ENCODE peak calls at places on chromosomes 1 and 21, in five cellular contexts. V is K562, H is GM12878, L is HepG2, G is HEK293T. I is an unnamed sample.

GRCh38 chr1:171433451-171433850 is 51.9 kb upstream of the PRRC2C start:
- DNase-seq in V (no peak), H (no peak), L (no peak), G (no peak), I (no peak)

GRCh38 chr1:225119307-225119706 is 189.8 kb downstream of the DNAH14 start:
- DNase-seq in V (no peak), H (no peak), L (no peak), G (no peak), I (no peak)

GRCh38 chr1:100394286-100394685 is 42.0 kb downstream of the CDC14A start:
- DNase-seq in V (no peak), H (no peak), L (no peak), G (no peak), I (no peak)

GRCh38 chr21:45460611-45461368 is 55.8 kb downstream of the COL18A1 start:
- DNase-seq in V (no peak), H (no peak), L (peak), G (no peak), I (no peak)

GRCh38 chr1:60073605-60074278 is at the start of gene C1orf87:
- DNase-seq in V (peak), H (no peak), L (no peak), G (no peak), I (no peak)

GRCh38 chr1:42518894-42519293 is 55.8 kb downstream of the CCDC30 start:
- DNase-seq in V (no peak), H (no peak), L (no peak), G (no peak), I (no peak)

GRCh38 chr21:27429612-27430361 is 462.9 kb upstream of the ADAMTS5 start:
- DNase-seq in V (no peak), H (no peak), L (no peak), G (no peak), I (no peak)

GRCh38 chr1:81582467-81582986 is 218.2 kb upstream of the ADGRL2 start:
- DNase-seq in V (no peak), H (peak), L (no peak), G (no peak), I (no peak)

GRCh38 chr1:79386730-79387129 is 380.2 kb upstream of the ADGRL4 start:
- DNase-seq in V (no peak), H (no peak), L (no peak), G (no peak), I (no peak)

GRCh38 chr1:234260578-234260977 is 112.7 kb upstream of the COA6 start:
- DNase-seq in V (no peak), H (no peak), L (no peak), G (no peak), I (no peak)

GRCh38 chr1:205700865-205701401 is 20.6 kb upstream of the SLC45A3 start:
- DNase-seq in V (peak), H (no peak), L (no peak), G (no peak), I (no peak)

GRCh38 chr1:232459826-232460225 is 170.1 kb downstream of the SIPA1L2 start:
- DNase-seq in V (no peak), H (no peak), L (no peak), G (no peak), I (no peak)

GRCh38 chr1:229862017-229862774 is 204.8 kb upstream of the GALNT2 start:
- DNase-seq in V (no peak), H (no peak), L (no peak), G (no peak), I (no peak)

GRCh38 chr1:214977133-214977532 is 105.4 kb upstream of the KCNK2 start:
- DNase-seq in V (no peak), H (no peak), L (no peak), G (no peak), I (no peak)

GRCh38 chr21:44647222-44647552 is 973 bp downstream of the KRTAP10-11 start:
- DNase-seq in V (no peak), H (no peak), L (no peak), G (no peak), I (no peak)

GRCh38 chr1:25198731-25199231 is 33.5 kb downstream of the SYF2 start:
- DNase-seq in V (peak), H (no peak), L (peak), G (peak), I (no peak)

GRCh38 chr1:204520834-204521709 is 4.9 kb downstream of the MDM4 start:
- DNase-seq in V (peak), H (peak), L (no peak), G (no peak), I (no peak)

GRCh38 chr1:195415584-195415983 is 1192.7 kb downstream of the KCNT2 start:
- DNase-seq in V (no peak), H (no peak), L (no peak), G (no peak), I (no peak)

GRCh38 chr1:31834501-31834900 is 18.7 kb upstream of the SPOCD1 start:
- DNase-seq in V (no peak), H (no peak), L (peak), G (no peak), I (no peak)

GRCh38 chr1:180778782-180779398 is 133.8 kb upstream of the KIAA1614 start:
- DNase-seq in V (peak), H (no peak), L (peak), G (peak), I (peak)

GRCh38 chr1:212981571-212982328 is 31.4 kb downstream of the VASH2 start:
- DNase-seq in V (no peak), H (peak), L (no peak), G (no peak), I (no peak)

GRCh38 chr1:166811691-166812090 is 27.6 kb upstream of the POGK start:
- DNase-seq in V (no peak), H (no peak), L (no peak), G (no peak), I (no peak)

GRCh38 chr1:181128592-181129497 is 40.3 kb downstream of the IER5 start:
- DNase-seq in V (peak), H (no peak), L (no peak), G (no peak), I (peak)

GRCh38 chr1:23805025-23805424 is 4.5 kb upstream of the GALE start:
- DNase-seq in V (no peak), H (no peak), L (no peak), G (no peak), I (no peak)

GRCh38 chr1:22452401-22452963 is 831 bp downstream of the ZBTB40 start:
- DNase-seq in V (no peak), H (peak), L (no peak), G (no peak), I (no peak)

DNA sequence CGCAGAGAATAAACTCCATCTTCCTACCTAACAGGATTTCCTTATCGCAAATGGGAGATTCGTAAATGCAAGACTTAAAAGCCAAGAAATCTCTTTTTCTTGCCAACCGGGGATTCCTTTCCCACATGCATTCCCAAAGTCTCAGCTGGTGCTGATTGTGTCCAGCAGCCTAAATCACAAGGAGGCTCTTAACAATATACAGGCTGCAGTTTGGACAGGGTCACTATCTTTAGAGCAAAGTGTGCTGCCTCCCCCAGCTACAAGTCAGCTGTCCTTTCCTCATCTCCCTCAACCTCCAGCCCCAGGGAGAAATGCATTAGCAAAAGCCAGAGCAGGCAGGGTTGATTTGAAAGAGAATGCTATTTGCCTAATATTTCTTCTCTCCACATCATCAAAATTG is 189.8 kb upstream of the PLXNA2 start:
- DNase-seq in V (no peak), H (no peak), L (no peak), G (no peak), I (no peak)
- TF ChIP-seq FOXM1 in V (no peak), H (no peak), L (no peak), G (no peak), I (no peak)

DNA sequence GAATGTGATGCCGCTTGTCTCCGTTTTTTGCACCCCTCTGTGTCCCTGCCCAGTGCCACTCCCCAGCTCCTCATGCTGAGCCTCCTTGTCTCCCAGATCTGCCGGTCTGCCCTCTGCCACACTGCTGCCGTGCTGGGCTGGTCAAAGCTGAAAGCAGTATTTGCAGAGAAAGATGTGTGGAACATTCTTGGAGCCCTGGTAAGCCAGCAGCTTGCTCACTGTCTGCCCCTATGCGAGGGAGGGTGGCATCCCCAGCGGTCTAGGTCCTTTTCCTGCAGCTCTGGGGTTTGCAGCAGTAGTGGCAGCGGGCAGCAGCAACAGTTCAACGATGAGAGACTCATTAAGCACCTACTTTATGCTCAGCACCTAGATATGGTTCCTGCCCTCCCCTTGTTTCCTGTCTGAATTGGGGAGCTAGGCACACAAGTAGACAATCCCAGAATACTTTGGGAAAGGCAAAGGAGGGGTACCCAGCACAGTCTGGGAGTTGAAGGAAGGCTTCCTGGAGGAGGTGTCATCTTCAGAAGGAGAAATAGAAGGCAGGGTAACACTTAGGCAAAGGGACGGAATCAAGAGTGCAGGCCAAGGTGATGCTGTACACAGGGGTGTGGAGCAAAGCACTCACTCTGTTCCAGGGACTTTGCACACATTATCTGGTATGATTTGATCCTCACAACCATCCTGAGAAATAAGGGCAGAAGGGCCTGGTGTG is 63.1 kb downstream of the KIF21B start:
- DNase-seq in V (no peak), H (no peak), L (no peak), G (no peak), I (no peak)
- TF ChIP-seq FOXM1 in V (no peak), H (no peak), L (no peak), G (no peak), I (no peak)

GRCh38 chr21:29546071-29546470 is 247.3 kb downstream of the BACH1 start:
- DNase-seq in V (no peak), H (no peak), L (no peak), G (no peak), I (no peak)
- TF ChIP-seq FOXM1 in V (no peak), H (no peak), L (no peak), G (no peak), I (no peak)

DNA sequence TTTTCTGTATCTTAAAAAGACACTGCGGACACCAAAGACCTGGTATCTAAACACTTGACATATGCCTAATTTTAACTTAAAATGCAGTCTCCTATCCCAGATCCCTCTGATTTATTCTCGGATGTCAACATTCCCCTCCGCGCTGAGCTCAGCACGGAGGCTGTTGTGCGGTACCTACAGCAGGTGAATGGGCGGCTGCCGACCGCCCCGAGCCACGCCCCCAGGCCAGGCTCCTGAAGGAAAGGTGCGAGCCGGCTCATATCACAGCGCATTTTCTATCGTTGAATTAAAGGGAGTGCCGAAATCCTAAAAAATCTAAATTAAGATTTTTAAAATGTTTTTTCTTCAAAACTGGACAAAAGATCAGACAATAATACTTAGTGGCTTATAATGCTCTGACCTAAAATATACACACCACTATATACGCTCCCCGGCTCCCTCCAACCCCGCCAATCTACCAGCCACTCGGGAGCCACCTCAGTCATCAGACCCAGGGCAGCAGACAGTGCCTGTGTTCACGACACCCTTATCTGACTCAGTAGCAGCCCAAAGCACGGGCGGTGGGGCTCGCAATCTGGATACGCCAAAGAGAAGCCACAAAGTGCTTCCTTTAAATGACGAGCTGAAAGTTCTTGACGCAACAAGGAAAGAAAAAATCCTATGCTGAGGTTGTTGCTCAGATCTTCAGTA is 4.1 kb downstream of the WRAP73 start:
- DNase-seq in V (no peak), H (no peak), L (no peak), G (no peak), I (no peak)
- TF ChIP-seq FOXM1 in V (no peak), H (no peak), L (no peak), G (no peak), I (no peak)

DNA sequence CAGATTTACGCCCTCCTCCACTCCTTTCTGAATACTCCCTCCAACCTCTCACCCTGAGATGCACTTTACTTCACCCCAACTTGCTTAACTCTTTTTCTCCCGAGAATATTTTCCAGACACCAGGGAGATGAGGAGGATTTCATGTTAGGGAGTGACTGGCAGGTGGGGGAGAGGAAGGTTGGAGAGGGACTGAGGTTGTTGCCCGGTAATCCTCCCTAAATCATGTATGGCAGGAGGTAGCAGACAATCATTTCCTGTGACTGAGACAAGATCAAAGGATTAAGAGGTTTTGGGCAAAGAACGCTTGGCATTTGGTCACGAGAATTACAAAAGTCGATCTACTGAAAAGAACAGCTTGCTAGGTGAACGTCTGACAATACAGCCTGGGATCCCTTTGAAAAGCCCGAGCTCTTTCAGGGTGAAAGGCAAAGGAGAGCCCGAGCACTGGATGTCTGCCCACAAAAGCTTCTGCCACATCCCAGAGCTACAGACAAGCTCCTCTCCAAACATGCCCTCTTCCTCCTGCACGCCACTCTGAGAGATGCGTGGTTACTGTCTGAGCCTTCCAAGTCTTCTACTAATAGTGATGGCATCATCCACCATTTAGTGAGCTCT is 154.1 kb downstream of the DAB1 start:
- DNase-seq in V (no peak), H (no peak), L (no peak), G (no peak), I (no peak)
- TF ChIP-seq FOXM1 in V (no peak), H (no peak), L (no peak), G (no peak), I (no peak)

DNA sequence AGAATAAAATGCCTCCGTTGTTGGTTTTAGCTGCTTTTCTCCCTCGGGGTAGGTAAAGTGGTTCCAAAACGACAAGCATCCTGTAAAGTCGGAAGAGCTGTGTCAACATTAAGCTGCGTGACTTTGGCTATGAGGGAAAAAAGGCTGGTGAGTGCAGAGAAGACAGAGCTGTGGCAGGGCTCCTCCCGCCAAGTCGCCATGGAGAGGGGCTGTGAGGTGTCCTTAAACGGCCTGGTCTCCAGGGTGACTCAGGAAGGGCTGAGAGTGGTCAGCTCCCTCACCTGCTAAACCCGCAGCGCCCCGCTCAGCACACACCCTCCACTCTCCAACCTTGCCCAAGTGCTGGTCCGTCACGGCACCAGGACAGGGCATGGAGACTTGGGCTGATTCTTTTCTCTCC is 91.6 kb upstream of the SAMD11 start:
- DNase-seq in V (no peak), H (no peak), L (no peak), G (no peak), I (no peak)
- TF ChIP-seq FOXM1 in V (no peak), H (no peak), L (no peak), G (no peak), I (no peak)

DNA sequence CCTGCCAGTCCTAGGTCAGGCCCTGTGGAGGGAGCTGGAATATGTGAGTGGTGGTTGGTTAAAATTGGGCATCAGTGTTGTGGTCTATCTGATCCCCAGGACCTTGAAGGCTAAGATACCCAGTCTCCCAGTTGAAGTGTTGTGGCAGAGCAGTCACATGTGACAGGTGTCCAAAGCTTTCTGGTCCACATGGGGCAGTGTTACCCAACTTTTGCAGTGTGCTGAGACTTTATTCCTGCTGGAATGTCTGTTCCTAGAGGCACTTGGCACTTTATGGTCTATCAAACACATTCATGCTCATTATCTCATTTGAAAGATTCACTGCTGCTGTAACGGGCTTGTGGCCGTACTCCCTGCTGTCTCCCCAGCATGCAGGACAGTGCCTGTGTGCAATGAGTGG is 21.0 kb upstream of the LORICRIN start:
- DNase-seq in V (no peak), H (no peak), L (no peak), G (peak), I (no peak)
- TF ChIP-seq FOXM1 in V (no peak), H (no peak), L (no peak), G (no peak), I (no peak)

GRCh38 chr21:41069305-41069642 is 98.7 kb upstream of the BACE2 start:
- DNase-seq in V (no peak), H (no peak), L (no peak), G (no peak), I (no peak)
- TF ChIP-seq FOXM1 in V (no peak), H (no peak), L (no peak), G (no peak), I (no peak)